ENCODE peak calls at places on chromosomes 1 and 21, in seven cellular contexts. B is fibroblast of lung, F is body of pancreas, S is endothelial cell, T is uterus, L is brain microvascular endothelial cell, X is K562. K is an unnamed sample.

GRCh38 chr21:32382108-32382601 is 10.7 kb downstream of the URB1 start:
- DNase-seq in B (no peak), F (no peak), S (no peak), T (no peak), L (no peak), X (no peak), K (no peak)

GRCh38 chr1:19676438-19676922 is 11.8 kb downstream of the HTR6 start:
- DNase-seq in B (peak; percentile 70), F (peak; percentile 50), S (peak; percentile 64), T (peak; percentile 65), L (peak; percentile 48), X (peak; percentile 76), K (peak; percentile 84)

GRCh38 chr1:20100632-20101355 is 18.5 kb downstream of the PLA2G2D start:
- DNase-seq in B (peak; percentile 63), F (peak; percentile 25), S (peak; percentile 54), T (peak; percentile 21), L (peak; percentile 36), X (peak; percentile 60), K (peak; percentile 43)

GRCh38 chr1:228087771-228088251 is 5.3 kb downstream of the ARF1 start:
- DNase-seq in B (peak; percentile 41), F (no peak), S (no peak), T (no peak), L (peak; percentile 49), X (no peak), K (no peak)

GRCh38 chr1:3007298-3008147 is 13.7 kb upstream of the ACTRT2 start:
- DNase-seq in B (no peak), F (no peak), S (no peak), T (no peak), L (no peak), X (no peak), K (no peak)

GRCh38 chr1:28296401-28297220 is 32.2 kb upstream of the MED18 start:
- DNase-seq in B (peak; percentile 29), F (peak; percentile 84), S (peak; percentile 12), T (peak; percentile 87), L (no peak), X (peak; percentile 59), K (peak; percentile 79)

GRCh38 chr1:68205794-68206358 is 26.4 kb downstream of the WLS start:
- DNase-seq in B (no peak), F (no peak), S (no peak), T (no peak), L (no peak), X (no peak), K (no peak)

GRCh38 chr21:33317226-33317625 is 7.5 kb upstream of the IFNAR1 start:
- DNase-seq in B (peak; percentile 42), F (no peak), S (no peak), T (no peak), L (no peak), X (no peak), K (no peak)

GRCh38 chr1:167747988-167748387 is 26.2 kb downstream of the MPZL1 start:
- DNase-seq in B (peak; percentile 72), F (no peak), S (no peak), T (no peak), L (no peak), X (no peak), K (no peak)

GRCh38 chr1:92299477-92300125 is 742 bp downstream of the RPAP2 start:
- DNase-seq in B (peak; percentile 21), F (no peak), S (no peak), T (no peak), L (no peak), X (peak; percentile 20), K (no peak)

GRCh38 chr1:202200112-202200548 is 6.5 kb downstream of the LGR6 start:
- DNase-seq in B (no peak), F (no peak), S (no peak), T (no peak), L (no peak), X (no peak), K (no peak)

GRCh38 chr1:202618387-202619022 is 91.7 kb downstream of the SYT2 start:
- DNase-seq in B (peak; percentile 44), F (no peak), S (no peak), T (no peak), L (peak; percentile 59), X (no peak), K (no peak)

GRCh38 chr1:220750126-220750525 is 2.0 kb downstream of the MTARC2 start:
- DNase-seq in B (peak; percentile 48), F (no peak), S (no peak), T (no peak), L (no peak), X (no peak), K (no peak)

GRCh38 chr1:1069061-1069710 is 4.9 kb downstream of the RNF223 start:
- DNase-seq in B (peak; percentile 42), F (peak; percentile 85), S (peak; percentile 85), T (peak; percentile 63), L (peak; percentile 22), X (peak; percentile 92), K (peak; percentile 92)

GRCh38 chr1:180201451-180202200 is 28.4 kb upstream of the LHX4 start:
- DNase-seq in B (no peak), F (no peak), S (no peak), T (no peak), L (no peak), X (no peak), K (no peak)

GRCh38 chr1:42178249-42178648 is 13.7 kb upstream of the GUCA2A start:
- DNase-seq in B (no peak), F (no peak), S (no peak), T (no peak), L (peak; percentile 72), X (peak; percentile 25), K (no peak)

GRCh38 chr1:175341631-175342429 is 149.3 kb upstream of the KIAA0040 start:
- DNase-seq in B (no peak), F (peak; percentile 75), S (no peak), T (no peak), L (no peak), X (no peak), K (no peak)

GRCh38 chr1:175343945-175344344 is 151.4 kb upstream of the KIAA0040 start:
- DNase-seq in B (no peak), F (no peak), S (no peak), T (no peak), L (no peak), X (no peak), K (no peak)

GRCh38 chr1:175338447-175339135 is 146.0 kb upstream of the KIAA0040 start:
- DNase-seq in B (no peak), F (no peak), S (peak; percentile 72), T (no peak), L (no peak), X (peak; percentile 59), K (peak; percentile 64)
- TF ChIP-seq CTCF in B (peak; percentile 5), F (no peak), S (peak; percentile 85), T (no peak), L (no peak), X (peak; percentile 69), K (peak; percentile 55)

GRCh38 chr1:25797939-25798338 is 2.1 kb upstream of the SELENON start:
- DNase-seq in B (no peak), F (no peak), S (peak; percentile 68), T (no peak), L (no peak), X (peak; percentile 75), K (peak; percentile 52)
- TF ChIP-seq CTCF in B (peak; percentile 37), F (no peak), S (peak; percentile 43), T (no peak), L (peak; percentile 73), X (peak; percentile 83), K (peak; percentile 44)

GRCh38 chr1:212917134-212917485 is 33.2 kb upstream of the VASH2 start:
- DNase-seq in B (no peak), F (no peak), S (no peak), T (no peak), L (no peak), X (no peak), K (no peak)

GRCh38 chr1:212916395-212917133 is 33.8 kb upstream of the VASH2 start:
- DNase-seq in B (peak; percentile 18), F (peak; percentile 42), S (peak; percentile 32), T (peak; percentile 32), L (no peak), X (peak; percentile 39), K (peak; percentile 24)

GRCh38 chr1:212917858-212918257 is 32.5 kb upstream of the VASH2 start:
- DNase-seq in B (no peak), F (no peak), S (no peak), T (no peak), L (no peak), X (no peak), K (no peak)

GRCh38 chr1:212914789-212915188 is 35.6 kb upstream of the VASH2 start:
- DNase-seq in B (no peak), F (no peak), S (no peak), T (no peak), L (no peak), X (no peak), K (no peak)

GRCh38 chr1:212915245-212916091 is 34.9 kb upstream of the VASH2 start:
- DNase-seq in B (peak; percentile 79), F (peak; percentile 23), S (peak; percentile 20), T (peak; percentile 72), L (peak; percentile 31), X (peak; percentile 62), K (no peak)
- TF ChIP-seq CTCF in B (peak; percentile 41), F (no peak), S (peak; percentile 33), T (no peak), L (peak; percentile 61), X (peak; percentile 83), K (peak; percentile 15)

DNA sequence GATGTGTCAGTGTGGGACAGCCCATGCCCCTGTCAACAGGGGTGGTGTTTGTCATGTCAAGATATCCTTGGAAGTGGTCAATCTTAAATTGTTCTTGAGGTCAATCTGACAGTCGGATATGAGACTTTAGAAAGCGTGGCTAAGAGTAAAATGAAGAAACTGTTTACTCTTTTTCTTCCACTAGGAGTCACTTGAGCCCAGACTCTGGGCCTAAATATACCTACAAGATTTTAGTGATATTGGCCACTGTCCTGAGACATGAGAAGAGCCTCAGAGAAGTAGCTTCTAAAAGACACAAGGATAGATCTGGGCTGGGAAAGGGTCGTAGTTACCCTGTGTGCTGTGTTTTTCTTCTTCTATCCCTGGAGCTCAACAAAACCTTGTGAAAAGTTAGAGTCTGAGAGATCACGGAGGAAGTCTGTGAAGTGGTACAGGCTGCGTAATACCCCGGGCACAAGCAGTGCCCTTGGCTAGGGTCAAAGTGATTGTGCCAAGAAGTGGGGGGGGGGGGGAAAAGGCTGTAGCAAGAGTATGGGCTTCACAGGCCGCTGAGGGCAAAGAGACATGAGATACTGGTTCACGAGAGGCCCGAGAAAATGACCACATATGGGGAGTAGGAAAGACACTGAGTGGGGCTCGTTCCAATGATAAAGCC is 355.2 kb upstream of the GREM2 start:
- DNase-seq in B (peak; percentile 5), F (no peak), S (no peak), T (no peak), L (peak; percentile 9), X (no peak), K (no peak)
- TF ChIP-seq CTCF in B (peak; percentile 54), F (no peak), S (peak; percentile 38), T (no peak), L (peak; percentile 39), X (no peak), K (peak; percentile 28)

K was measured in nephron progenitor cell.